ENCODE peak calls at places on chromosomes 13 and 19, in eight cellular contexts. Z is CD8-positive, alpha-beta T cell; P is fibroblast of lung; Q is OCI-LY7; M is CD8-positive, alpha-beta memory T cell; O is tibial nerve; A is ovary; I is hepatocyte. Y is an unnamed sample.
A peak's percentile ranks its signal among the peaks of the same experiment; 100 is the strongest.

GRCh38 chr19:30064776-30065494 is 122.9 kb downstream of the URI1 start:
- DNase-seq in Z (peak; percentile 13), P (no peak), Q (no peak), M (no peak), O (no peak), A (no peak), I (no peak), Y (no peak)

GRCh38 chr19:48868196-48868886 is at the start of gene PLEKHA4:
- DNase-seq in Z (no peak), P (peak; percentile 50), Q (no peak), M (no peak), O (peak; percentile 67), A (peak; percentile 88), I (peak; percentile 67), Y (peak; percentile 57)

GRCh38 chr13:110376120-110376519 is 69.0 kb downstream of the COL4A2 start:
- DNase-seq in Z (no peak), P (no peak), Q (no peak), M (no peak), O (no peak), A (no peak), I (peak; percentile 57), Y (no peak)

GRCh38 chr19:52963229-52963760 is 614 bp upstream of the ZNF816 start:
- DNase-seq in Z (no peak), P (no peak), Q (no peak), M (no peak), O (no peak), A (no peak), I (peak; percentile 44), Y (peak; percentile 17)

GRCh38 chr13:37109080-37109678 is 3.7 kb upstream of the CSNK1A1L start:
- DNase-seq in Z (no peak), P (peak; percentile 69), Q (peak; percentile 27), M (no peak), O (peak; percentile 58), A (no peak), I (peak; percentile 60), Y (peak; percentile 75)

GRCh38 chr13:90362718-90363117 is 984.8 kb upstream of the MIR17HG start:
- DNase-seq in Z (no peak), P (peak; percentile 28), Q (no peak), M (no peak), O (no peak), A (no peak), I (no peak), Y (no peak)

GRCh38 chr13:32428581-32429072 is 697 bp upstream of the N4BP2L1 start:
- DNase-seq in Z (no peak), P (no peak), Q (peak; percentile 19), M (no peak), O (peak; percentile 25), A (no peak), I (no peak), Y (no peak)

GRCh38 chr13:48234652-48235099 is 1.7 kb downstream of the ITM2B start:
- DNase-seq in Z (no peak), P (no peak), Q (no peak), M (no peak), O (no peak), A (no peak), I (no peak), Y (peak; percentile 6)

GRCh38 chr13:45540195-45540594 is 75.3 kb downstream of the ERICH6B start:
- DNase-seq in Z (no peak), P (no peak), Q (no peak), M (no peak), O (no peak), A (no peak), I (no peak), Y (no peak)

GRCh38 chr19:35041548-35042055 is at the start of gene HPN:
- DNase-seq in Z (no peak), P (no peak), Q (no peak), M (no peak), O (no peak), A (no peak), I (peak; percentile 91), Y (no peak)

GRCh38 chr13:83867708-83868107 is 14.6 kb downstream of the SLITRK1 start:
- DNase-seq in Z (no peak), P (no peak), Q (no peak), M (no peak), O (no peak), A (no peak), I (no peak), Y (no peak)

GRCh38 chr19:39413903-39414608 is 1.6 kb downstream of the PLEKHG2 start:
- DNase-seq in Z (no peak), P (peak; percentile 40), Q (no peak), M (no peak), O (no peak), A (peak; percentile 63), I (peak; percentile 44), Y (no peak)

GRCh38 chr19:56111601-56112312 is 9.3 kb downstream of the ZNF787 start:
- DNase-seq in Z (peak; percentile 61), P (no peak), Q (no peak), M (no peak), O (no peak), A (no peak), I (no peak), Y (no peak)

GRCh38 chr13:97448503-97449251 is 14.7 kb downstream of the RAP2A start:
- DNase-seq in Z (no peak), P (no peak), Q (no peak), M (no peak), O (no peak), A (no peak), I (no peak), Y (no peak)

GRCh38 chr13:95497307-95497943 is 55.1 kb upstream of the CLDN10 start:
- DNase-seq in Z (no peak), P (no peak), Q (no peak), M (no peak), O (no peak), A (no peak), I (no peak), Y (no peak)

GRCh38 chr19:488505-489417 is 7.5 kb upstream of the MADCAM1 start:
- DNase-seq in Z (peak; percentile 96), P (peak; percentile 95), Q (peak; percentile 96), M (peak; percentile 81), O (peak; percentile 87), A (peak; percentile 93), I (peak; percentile 99), Y (peak; percentile 97)

GRCh38 chr13:23504188-23504587 is 66.0 kb upstream of the TNFRSF19 start:
- DNase-seq in Z (no peak), P (no peak), Q (no peak), M (no peak), O (no peak), A (no peak), I (no peak), Y (no peak)

GRCh38 chr19:15293751-15294505 is 38.4 kb downstream of the BRD4 start:
- DNase-seq in Z (no peak), P (peak; percentile 76), Q (no peak), M (no peak), O (no peak), A (no peak), I (no peak), Y (no peak)

GRCh38 chr19:28213476-28214082 is 999.4 kb downstream of the UQCRFS1 start:
- DNase-seq in Z (no peak), P (no peak), Q (peak; percentile 30), M (no peak), O (no peak), A (no peak), I (no peak), Y (peak; percentile 50)

GRCh38 chr13:85896516-85897450 is 97.6 kb upstream of the SLITRK6 start:
- DNase-seq in Z (no peak), P (no peak), Q (peak; percentile 4), M (no peak), O (no peak), A (no peak), I (no peak), Y (peak; percentile 27)

GRCh38 chr13:42099962-42100675 is 51.7 kb downstream of the DGKH start:
- DNase-seq in Z (no peak), P (no peak), Q (no peak), M (no peak), O (no peak), A (no peak), I (no peak), Y (no peak)

GRCh38 chr13:42102961-42103688 is 54.7 kb downstream of the DGKH start:
- DNase-seq in Z (no peak), P (peak; percentile 11), Q (no peak), M (no peak), O (no peak), A (no peak), I (no peak), Y (no peak)

GRCh38 chr13:42107006-42107405 is 58.6 kb downstream of the DGKH start:
- DNase-seq in Z (no peak), P (no peak), Q (no peak), M (no peak), O (no peak), A (no peak), I (no peak), Y (no peak)

DNA sequence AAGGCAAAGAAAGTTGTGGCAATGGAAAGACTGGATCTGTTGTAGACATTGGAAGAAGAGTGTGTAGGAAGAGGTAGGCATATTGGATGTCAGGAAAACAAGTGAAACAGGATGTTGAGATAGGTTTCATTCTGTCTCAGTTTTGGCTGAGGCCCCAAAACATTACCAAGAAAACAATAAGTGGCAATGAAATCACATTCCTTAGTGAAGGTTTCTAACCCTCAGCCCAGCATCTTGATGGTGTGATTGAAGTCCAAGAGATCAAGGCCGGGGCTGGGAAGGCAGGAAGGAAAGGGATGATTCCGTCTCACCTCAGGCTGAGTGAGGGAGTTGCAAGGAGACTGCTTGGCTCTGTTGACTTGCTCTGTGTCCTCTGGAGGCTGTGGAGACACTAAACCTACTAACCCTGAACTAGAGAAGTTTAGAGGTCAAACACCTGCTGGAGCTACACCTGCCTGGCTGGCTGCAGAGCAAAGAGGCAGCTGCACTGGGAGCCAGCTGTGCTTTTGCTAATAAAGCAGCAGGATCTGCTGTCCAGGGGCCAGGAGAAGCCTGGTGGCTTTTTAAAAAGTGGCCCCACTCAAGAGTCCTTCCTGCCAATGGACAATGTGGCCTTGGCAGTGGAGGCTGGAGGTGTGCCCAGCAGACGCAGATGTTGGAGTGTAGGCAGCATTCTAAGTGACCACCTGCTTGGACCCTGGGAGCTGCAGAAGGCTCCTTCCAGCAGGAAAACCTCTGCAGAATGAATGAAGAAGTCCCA is 53.6 kb downstream of the DGKH start:
- DNase-seq in Z (no peak), P (no peak), Q (no peak), M (no peak), O (no peak), A (no peak), I (no peak), Y (no peak)
- H3K27ac ChIP-seq in Z (no peak overlapping the region), P (no peak overlapping the region), Q (no peak overlapping the region), M (no peak overlapping the region), O (no peak overlapping the region), A (no peak overlapping the region), I (no peak overlapping the region), Y (no peak overlapping the region)

GRCh38 chr19:41554902-41555301 is 21.1 kb upstream of the CEACAM21 start:
- DNase-seq in Z (no peak), P (no peak), Q (no peak), M (peak; percentile 21), O (no peak), A (no peak), I (no peak), Y (no peak)
- H3K4me3 ChIP-seq in Z (no peak overlapping the region), P (no peak overlapping the region), Q (peak overlapping the region; percentile 84), M (peak overlapping the region; percentile 44), O (no peak overlapping the region), A (no peak overlapping the region), I (no peak overlapping the region), Y (no peak overlapping the region)

GRCh38 chr13:99179460-99179859 is 21.2 kb upstream of the UBAC2 start:
- DNase-seq in Z (no peak), P (no peak), Q (no peak), M (no peak), O (no peak), A (no peak), I (no peak), Y (no peak)
- H3K36me3 ChIP-seq in Z (no peaks in the 10 kb centered on the region), P (no peaks in the 10 kb centered on the region), Q (no peaks in the 10 kb centered on the region), M (no peaks in the 10 kb centered on the region), O (no peaks in the 10 kb centered on the region), A (no peaks in the 10 kb centered on the region), I (no peaks in the 10 kb centered on the region), Y (no peaks in the 10 kb centered on the region)

GRCh38 chr19:45420356-45420755 is 3.4 kb downstream of the ERCC1 start:
- DNase-seq in Z (no peak), P (no peak), Q (no peak), M (no peak), O (no peak), A (no peak), I (no peak), Y (no peak)
- H3K27ac ChIP-seq in Z (no peak overlapping the region), P (no peak overlapping the region), Q (peak overlapping the region; percentile 79), M (no peak overlapping the region), O (peak overlapping the region; percentile 13), A (no peak overlapping the region), I (no peak overlapping the region), Y (no peak overlapping the region)